ENCODE peak calls at places on chromosomes 5 and 9, in four cellular contexts. Y, C, J and L are unnamed samples.

GRCh38 chr5:16668194-16668593 is 51.4 kb upstream of the RETREG1 start:
- DNase-seq in J (no peak), C (no peak), Y (no peak), L (no peak)

GRCh38 chr9:29668732-29669131 is 2095.5 kb upstream of the C9orf72 start:
- DNase-seq in Y (no peak), J (no peak), C (no peak), L (no peak)

GRCh38 chr9:119639287-119639955 is 270.2 kb upstream of the BRINP1 start:
- DNase-seq in C (no peak), J (no peak), Y (no peak), L (no peak)

GRCh38 chr5:43017438-43017820 is 22.7 kb downstream of the ANXA2R start:
- DNase-seq in J (no peak), Y (no peak), C (no peak), L (peak)

GRCh38 chr5:62466228-62466627 is 53.7 kb downstream of the IPO11 start:
- DNase-seq in J (no peak), Y (no peak), C (no peak), L (no peak)

GRCh38 chr5:58496488-58496887 is 5.3 kb downstream of the GAPT start:
- DNase-seq in C (no peak), Y (no peak), J (no peak), L (no peak)

GRCh38 chr9:4207881-4208615 is 91.8 kb downstream of the GLIS3 start:
- DNase-seq in Y (no peak), C (peak), J (no peak), L (no peak)

GRCh38 chr5:138722518-138722917 is 30.7 kb upstream of the CTNNA1 start:
- DNase-seq in Y (no peak), J (no peak), C (no peak), L (no peak)

GRCh38 chr5:40284863-40285262 is 394.9 kb upstream of the PTGER4 start:
- DNase-seq in Y (no peak), J (no peak), C (no peak), L (no peak)

GRCh38 chr5:83255268-83255667 is 177.9 kb downstream of the XRCC4 start:
- DNase-seq in C (peak), J (no peak), Y (no peak), L (no peak)

GRCh38 chr5:79025054-79025465 is 40.0 kb upstream of the ARSB start:
- DNase-seq in C (peak), J (peak), Y (no peak), L (peak)

GRCh38 chr5:78467744-78468357 is 107.4 kb downstream of the SCAMP1 start:
- DNase-seq in C (peak), Y (no peak), J (peak), L (no peak)

GRCh38 chr5:65480306-65480865 is 1.3 kb downstream of the ADAMTS6 start:
- DNase-seq in Y (no peak), C (peak), J (peak), L (peak)

GRCh38 chr9:138021251-138022056 is 143.9 kb downstream of the CACNA1B start:
- DNase-seq in Y (no peak), J (no peak), C (no peak), L (no peak)

GRCh38 chr9:100440071-100440470 is 13.1 kb downstream of the MSANTD3 start:
- DNase-seq in C (peak), Y (no peak), J (no peak), L (no peak)

GRCh38 chr9:95171596-95171995 is 145.9 kb downstream of the FANCC start:
- DNase-seq in Y (no peak), J (no peak), C (no peak), L (no peak)

GRCh38 chr5:149757956-149758355 is 27.8 kb downstream of the PPARGC1B start:
- DNase-seq in C (no peak), J (no peak), Y (no peak), L (no peak)

GRCh38 chr9:107390806-107391205 is 98.8 kb downstream of the KLF4 start:
- DNase-seq in J (no peak), C (no peak), Y (no peak), L (no peak)

GRCh38 chr5:57778528-57779175 is 296.0 kb upstream of the ACTBL2 start:
- DNase-seq in J (no peak), C (peak), Y (no peak), L (no peak)

GRCh38 chr5:154097031-154097430 is 58.3 kb downstream of the MFAP3 start:
- DNase-seq in Y (no peak), J (peak), C (no peak), L (no peak)

GRCh38 chr9:95754533-95755420 is 120.7 kb upstream of the ERCC6L2 start:
- DNase-seq in J (no peak), C (no peak), Y (no peak), L (no peak)

GRCh38 chr9:133591116-133591910 is 17.9 kb downstream of the FAM163B start:
- DNase-seq in Y (no peak), J (no peak), C (no peak), L (no peak)

GRCh38 chr9:127786773-127787123 is 914 bp downstream of the CDK9 start:
- DNase-seq in C (peak), Y (no peak), J (no peak), L (no peak)

GRCh38 chr9:116154334-116154975 is 864 bp downstream of the PAPPA start:
- DNase-seq in Y (no peak), C (no peak), J (no peak), L (no peak)

GRCh38 chr9:135864447-135865049 is 42.8 kb downstream of the CAMSAP1 start:
- DNase-seq in J (peak), Y (peak), C (peak), L (peak)

GRCh38 chr5:16505140-16505891 is 39.7 kb upstream of the ZNF622 start:
- DNase-seq in J (no peak), C (no peak), Y (no peak), L (no peak)

GRCh38 chr9:136665111-136665703 is 2.5 kb downstream of the EGFL7 start:
- DNase-seq in Y (no peak), C (no peak), J (no peak), L (peak)

GRCh38 chr5:174205939-174206338 is 160.4 kb downstream of the NSG2 start:
- DNase-seq in Y (no peak), C (no peak), J (no peak), L (no peak)

GRCh38 chr9:87382902-87383301 is 114.8 kb upstream of the DAPK1 start:
- DNase-seq in J (no peak), C (peak), Y (no peak), L (no peak)

GRCh38 chr9:12935714-12936113 is 160.9 kb downstream of the LURAP1L start:
- DNase-seq in C (peak), J (no peak), Y (no peak), L (no peak)

GRCh38 chr5:176491056-176491646 is 43.0 kb downstream of the FAF2 start:
- DNase-seq in Y (no peak), C (no peak), J (no peak), L (no peak)

GRCh38 chr9:136100700-136101614 is 5.9 kb upstream of the NACC2 start:
- DNase-seq in Y (no peak), J (no peak), C (no peak), L (no peak)

GRCh38 chr5:34854459-34855174 is 15.7 kb downstream of the TTC23L start:
- DNase-seq in Y (no peak), J (no peak), C (no peak), L (no peak)

GRCh38 chr9:137606005-137606601 is 617 bp downstream of the ARRDC1 start:
- DNase-seq in C (no peak), J (no peak), Y (no peak), L (peak)

GRCh38 chr9:124381073-124381945 is 33.9 kb downstream of the PSMB7 start:
- DNase-seq in C (no peak), Y (no peak), J (no peak), L (no peak)

GRCh38 chr5:511476-511875 is 12.8 kb downstream of the SLC9A3 start:
- DNase-seq in J (no peak), Y (no peak), C (no peak), L (no peak)

GRCh38 chr9:78386746-78387145 is 89.8 kb downstream of the PSAT1 start:
- DNase-seq in Y (no peak), C (peak), J (no peak), L (no peak)

GRCh38 chr9:89000973-89001916 is 10.0 kb downstream of the S1PR3 start:
- DNase-seq in Y (peak), J (peak), C (peak), L (peak)

GRCh38 chr5:45695011-45695667 is 1.0 kb downstream of the HCN1 start:
- DNase-seq in C (no peak), J (no peak), Y (no peak), L (no peak)